ENCODE peak calls at places on chromosomes 1 and 21, in eight cellular contexts. O is heart left ventricle, C is thyroid gland, B is IMR-90, X is HCT116, D is stomach, E is transverse colon, P is adrenal gland. G is an unnamed sample.

GRCh38 chr1:212487286-212487685 is 54.6 kb downstream of the NENF start:
- DNase-seq in O (no peak), C (no peak), B (no peak), X (no peak), D (no peak), E (no peak), P (no peak), G (no peak)

GRCh38 chr1:201050515-201051277 is 27.2 kb upstream of the KIF21B start:
- DNase-seq in O (no peak), C (no peak), B (peak; percentile 43), X (no peak), D (no peak), E (no peak), P (no peak), G (no peak)

GRCh38 chr1:145916745-145917144 is 1.8 kb downstream of the PEX11B start:
- DNase-seq in O (no peak), C (no peak), B (peak; percentile 8), X (no peak), D (no peak), E (no peak), P (peak; percentile 43), G (no peak)

GRCh38 chr1:232515706-232516105 is 114.2 kb downstream of the SIPA1L2 start:
- DNase-seq in O (no peak), C (no peak), B (no peak), X (no peak), D (no peak), E (no peak), P (no peak), G (no peak)

GRCh38 chr1:201795066-201795465 is 33.9 kb upstream of the IPO9 start:
- DNase-seq in O (no peak), C (no peak), B (no peak), X (peak; percentile 13), D (no peak), E (no peak), P (no peak), G (no peak)

GRCh38 chr1:59302871-59303270 is 6.0 kb downstream of the FGGY start:
- DNase-seq in O (no peak), C (no peak), B (no peak), X (no peak), D (no peak), E (no peak), P (no peak), G (no peak)

GRCh38 chr1:81327103-81327728 is 473.5 kb upstream of the ADGRL2 start:
- DNase-seq in O (no peak), C (no peak), B (no peak), X (no peak), D (no peak), E (no peak), P (no peak), G (no peak)

GRCh38 chr1:227788279-227789041 is 27.0 kb upstream of the PRSS38 start:
- DNase-seq in O (peak; percentile 54), C (peak; percentile 87), B (no peak), X (peak; percentile 38), D (peak; percentile 43), E (no peak), P (no peak), G (no peak)

GRCh38 chr21:45308211-45309068 is 20.7 kb upstream of the POFUT2 start:
- DNase-seq in O (peak; percentile 66), C (peak; percentile 3), B (peak; percentile 88), X (no peak), D (no peak), E (no peak), P (no peak), G (no peak)

GRCh38 chr1:80988896-80989295 is 811.8 kb upstream of the ADGRL2 start:
- DNase-seq in O (no peak), C (no peak), B (no peak), X (no peak), D (no peak), E (no peak), P (no peak), G (no peak)

GRCh38 chr1:150555198-150555970 is 6.2 kb downstream of the ADAMTSL4 start:
- DNase-seq in O (no peak), C (no peak), B (no peak), X (no peak), D (no peak), E (no peak), P (no peak), G (no peak)

GRCh38 chr1:27527857-27528700 is 38.1 kb upstream of the WASF2 start:
- DNase-seq in O (no peak), C (peak; percentile 94), B (no peak), X (no peak), D (peak; percentile 67), E (peak; percentile 83), P (peak; percentile 79), G (peak; percentile 58)
- TF ChIP-seq POLR2A in O (no peak), C (peak; percentile 83), B (no peak), X (peak; percentile 35), D (no peak), E (peak; percentile 64), P (peak; percentile 60), G (peak; percentile 62)

DNA sequence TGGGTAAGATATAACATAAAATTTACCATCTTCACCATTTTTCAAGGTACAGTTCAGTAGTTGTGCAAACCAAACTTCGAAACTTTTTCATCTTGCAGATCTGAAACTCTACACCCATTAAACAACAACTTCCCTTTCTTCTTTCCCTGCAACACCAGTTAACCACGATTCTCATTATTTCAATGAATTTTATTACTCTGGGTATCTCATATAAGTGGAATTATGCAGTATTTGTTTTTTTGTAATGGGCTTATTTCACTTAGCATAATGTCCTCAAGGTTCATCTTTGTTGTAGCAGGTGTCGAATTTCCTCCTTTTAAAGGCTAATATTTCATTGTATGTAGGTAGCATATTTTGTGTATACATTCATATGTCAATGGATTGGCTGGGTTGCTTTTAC is 146.1 kb downstream of the SPATA46 start:
- DNase-seq in O (no peak), C (no peak), B (no peak), X (no peak), D (no peak), E (no peak), P (no peak), G (no peak)
- H3K4me1 ChIP-seq in O (no peaks in the 10 kb centered on the region), C (peaks cover 16% of the 10 kb centered on the region), B (no peaks in the 10 kb centered on the region), X (peaks cover 9% of the 10 kb centered on the region), D (peaks cover 33% of the 10 kb centered on the region), E (peaks cover 19% of the 10 kb centered on the region), P (peaks cover 6% of the 10 kb centered on the region), G (no peaks in the 10 kb centered on the region)

GRCh38 chr1:36304970-36305914 is 926 bp upstream of the SH3D21 start:
- DNase-seq in O (no peak), C (no peak), B (no peak), X (no peak), D (no peak), E (peak; percentile 40), P (peak; percentile 51), G (no peak)

GRCh38 chr1:36305915-36306209 is 306 bp upstream of the SH3D21 start:
- DNase-seq in O (no peak), C (peak; percentile 81), B (no peak), X (no peak), D (no peak), E (peak; percentile 22), P (no peak), G (no peak)

GRCh38 chr1:36307601-36308330 is 1.6 kb downstream of the SH3D21 start:
- DNase-seq in O (no peak), C (no peak), B (no peak), X (no peak), D (no peak), E (no peak), P (peak; percentile 54), G (no peak)

GRCh38 chr1:36306210-36306901 is at the start of gene SH3D21:
- DNase-seq in O (peak; percentile 50), C (peak; percentile 87), B (no peak), X (no peak), D (peak; percentile 67), E (peak; percentile 82), P (peak; percentile 74), G (peak; percentile 71)

GRCh38 chr1:36306902-36307456 is 811 bp downstream of the SH3D21 start:
- DNase-seq in O (peak; percentile 94), C (peak; percentile 94), B (peak; percentile 91), X (peak; percentile 72), D (peak; percentile 92), E (peak; percentile 96), P (peak; percentile 95), G (peak; percentile 92)
- TF ChIP-seq POLR2A in O (peak; percentile 61), C (peak; percentile 74), B (peak; percentile 96), X (peak; percentile 94), D (no peak), E (peak; percentile 67), P (peak; percentile 60), G (peak; percentile 88)

DNA sequence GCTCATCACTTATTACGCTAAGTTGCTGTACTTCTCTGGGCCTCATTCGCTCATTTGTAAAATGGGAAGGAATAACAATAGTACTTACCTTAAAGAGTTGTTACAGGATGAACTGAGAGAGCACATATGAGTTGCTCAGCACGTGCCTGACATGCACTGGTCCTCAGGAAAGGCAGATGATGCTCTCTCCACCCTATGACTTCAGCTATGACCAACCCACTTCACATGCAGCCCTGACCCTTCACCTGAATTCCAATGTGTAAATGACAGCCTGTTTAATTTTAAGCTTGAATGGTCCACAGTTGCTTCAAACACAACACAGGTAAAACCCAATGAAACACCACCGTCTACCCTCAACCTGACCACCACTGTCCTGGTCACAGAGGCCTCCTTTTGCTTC is 32.9 kb downstream of the GADD45A start:
- DNase-seq in O (peak; percentile 49), C (peak; percentile 50), B (peak; percentile 74), X (no peak), D (no peak), E (peak; percentile 47), P (no peak), G (no peak)
- H3K4me1 ChIP-seq in O (peaks cover 25% of the 10 kb centered on the region), C (peaks cover 31% of the 10 kb centered on the region), B (peaks cover 24% of the 10 kb centered on the region), X (peaks cover 72% of the 10 kb centered on the region), D (peaks cover 87% of the 10 kb centered on the region), E (peaks cover 63% of the 10 kb centered on the region), P (no peaks in the 10 kb centered on the region), G (peaks cover 14% of the 10 kb centered on the region)

DNA sequence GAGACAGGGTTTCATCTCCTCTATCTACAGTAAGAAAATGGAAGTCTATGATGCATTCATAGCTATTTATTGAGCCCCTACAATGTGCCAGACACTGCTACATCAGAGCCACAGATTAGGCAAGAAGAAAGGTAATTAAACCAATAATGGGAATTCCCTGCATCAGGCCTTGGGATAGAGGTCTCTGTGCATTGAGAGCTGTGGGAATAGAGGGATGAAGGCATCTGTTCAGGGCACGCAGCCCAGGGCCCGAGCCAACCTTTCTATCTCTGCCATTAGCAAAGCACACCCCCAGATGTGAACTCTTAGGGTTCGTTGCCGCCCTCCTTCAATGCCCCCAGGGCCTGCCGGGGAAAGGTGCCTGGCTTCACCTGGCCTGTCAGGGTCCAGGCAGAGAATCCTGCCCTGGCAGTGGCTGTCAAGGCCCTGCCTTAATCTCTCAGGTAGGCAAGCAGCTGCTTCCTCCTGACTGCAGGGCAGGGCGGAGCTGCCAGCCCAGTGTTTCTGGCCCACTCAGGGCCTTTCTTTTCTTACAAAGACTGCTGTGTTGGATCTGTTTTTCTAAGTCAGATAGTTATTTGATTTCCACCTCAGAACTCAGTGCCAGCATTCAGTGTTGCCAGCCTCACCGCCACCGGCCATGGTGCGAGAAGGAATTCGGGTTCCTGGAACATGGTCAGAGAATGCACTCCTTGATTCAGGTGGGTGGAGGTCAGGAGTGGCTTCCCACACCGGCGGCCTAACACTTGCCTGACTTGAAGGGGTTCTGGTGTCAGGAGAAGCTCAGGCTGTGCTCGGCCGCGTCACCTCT is 76.1 kb downstream of the PGM1 start:
- DNase-seq in O (no peak), C (peak; percentile 75), B (no peak), X (no peak), D (peak; percentile 62), E (no peak), P (no peak), G (peak; percentile 17)
- TF ChIP-seq POLR2A in O (no peak), C (peak; percentile 21), B (no peak), X (no peak), D (no peak), E (no peak), P (no peak), G (no peak)

G was measured in prostate gland.